ENCODE peak calls at places on chromosomes 13 and 19, in six cellular contexts. K is psoas muscle; H is LoVo; B is NT2/D1; O is CD8-positive, alpha-beta T cell; I is GM04504. G is an unnamed sample.

GRCh38 chr13:84433024-84433423 is 550.8 kb upstream of the SLITRK1 start:
- DNase-seq in K (no peak), H (no peak), B (no peak), O (no peak), I (no peak), G (no peak)

GRCh38 chr13:113013303-113013702 is 44.3 kb downstream of the MCF2L start:
- DNase-seq in K (no peak), H (no peak), B (no peak), O (no peak), I (no peak), G (peak; percentile 88)

GRCh38 chr19:4234142-4234861 is 5.0 kb downstream of the EBI3 start:
- DNase-seq in K (no peak), H (no peak), B (no peak), O (no peak), I (no peak), G (no peak)

GRCh38 chr13:98221234-98221633 is 44.2 kb upstream of the RNF113B start:
- DNase-seq in K (no peak), H (no peak), B (no peak), O (no peak), I (no peak), G (no peak)

GRCh38 chr13:43240278-43240677 is 216.9 kb downstream of the DNAJC15 start:
- DNase-seq in K (no peak), H (no peak), B (no peak), O (no peak), I (no peak), G (no peak)

GRCh38 chr19:47389150-47389556 is 30.2 kb downstream of the MEIS3 start:
- DNase-seq in K (no peak), H (no peak), B (no peak), O (no peak), I (no peak), G (no peak)

GRCh38 chr19:42469311-42470239 is 26.8 kb upstream of the CXCL17 start:
- DNase-seq in K (no peak), H (no peak), B (no peak), O (no peak), I (no peak), G (no peak)

GRCh38 chr19:33767898-33768413 is 28.7 kb upstream of the KCTD15 start:
- DNase-seq in K (no peak), H (peak; percentile 20), B (peak; percentile 47), O (no peak), I (no peak), G (peak; percentile 60)

GRCh38 chr19:900302-901111 is 7.2 kb downstream of the RNU6-9 start:
- DNase-seq in K (peak; percentile 49), H (no peak), B (no peak), O (no peak), I (no peak), G (peak; percentile 90)

GRCh38 chr19:1773173-1773572 is 19.9 kb downstream of the ONECUT3 start:
- DNase-seq in K (no peak), H (peak; percentile 75), B (no peak), O (no peak), I (no peak), G (no peak)

GRCh38 chr13:23618341-23618740 is 48.1 kb downstream of the TNFRSF19 start:
- DNase-seq in K (no peak), H (peak; percentile 5), B (no peak), O (no peak), I (peak; percentile 80), G (no peak)